ENCODE peak calls at places on chromosomes 1 and 21, in five cellular contexts. One of them, this sample, is unnamed.

GRCh38 chr1:223000549-223001135 is 142.4 kb downstream of the TLR5 start:
- DNase-seq in stimulated activated CD4-positive, alpha-beta T cell treated with anti-CD3 and anti-CD28 coated beads, TNF-alpha, amount 100 ng/mL, for 24 hours: no peak
- DNase-seq in mesendoderm: no peak
- DNase-seq in cardiac muscle cell: no peak
- DNase-seq in GM10248: no peak
- DNase-seq in this sample: no peak

GRCh38 chr1:154730251-154730650 is 122.3 kb upstream of the ADAR start:
- DNase-seq in cardiac muscle cell: peak
- DNase-seq in stimulated activated CD4-positive, alpha-beta T cell treated with anti-CD3 and anti-CD28 coated beads, TNF-alpha, amount 100 ng/mL, for 24 hours: no peak
- DNase-seq in GM10248: no peak
- DNase-seq in mesendoderm: peak
- DNase-seq in this sample: no peak

GRCh38 chr1:200242379-200243041 is 167.3 kb downstream of the ZNF281 start:
- DNase-seq in GM10248: no peak
- DNase-seq in mesendoderm: no peak
- DNase-seq in stimulated activated CD4-positive, alpha-beta T cell treated with anti-CD3 and anti-CD28 coated beads, TNF-alpha, amount 100 ng/mL, for 24 hours: no peak
- DNase-seq in cardiac muscle cell: peak
- DNase-seq in this sample: peak

GRCh38 chr1:85356130-85356529 is 79.7 kb upstream of the BCL10 start:
- DNase-seq in stimulated activated CD4-positive, alpha-beta T cell treated with anti-CD3 and anti-CD28 coated beads, TNF-alpha, amount 100 ng/mL, for 24 hours: no peak
- DNase-seq in GM10248: no peak
- DNase-seq in cardiac muscle cell: no peak
- DNase-seq in mesendoderm: no peak
- DNase-seq in this sample: no peak

GRCh38 chr1:40313329-40313957 is 3.6 kb downstream of the COL9A2 start:
- DNase-seq in cardiac muscle cell: peak
- DNase-seq in mesendoderm: no peak
- DNase-seq in GM10248: peak
- DNase-seq in stimulated activated CD4-positive, alpha-beta T cell treated with anti-CD3 and anti-CD28 coated beads, TNF-alpha, amount 100 ng/mL, for 24 hours: no peak
- DNase-seq in this sample: no peak

GRCh38 chr1:25150998-25151397 is 81.3 kb downstream of the SYF2 start:
- DNase-seq in mesendoderm: no peak
- DNase-seq in cardiac muscle cell: no peak
- DNase-seq in stimulated activated CD4-positive, alpha-beta T cell treated with anti-CD3 and anti-CD28 coated beads, TNF-alpha, amount 100 ng/mL, for 24 hours: no peak
- DNase-seq in GM10248: no peak
- DNase-seq in this sample: no peak

GRCh38 chr21:36763305-36763704 is 64.4 kb downstream of the SIM2 start:
- DNase-seq in stimulated activated CD4-positive, alpha-beta T cell treated with anti-CD3 and anti-CD28 coated beads, TNF-alpha, amount 100 ng/mL, for 24 hours: no peak
- DNase-seq in GM10248: no peak
- DNase-seq in mesendoderm: no peak
- DNase-seq in cardiac muscle cell: no peak
- DNase-seq in this sample: no peak

GRCh38 chr1:245235156-245235555 is 80.4 kb downstream of the KIF26B start:
- DNase-seq in stimulated activated CD4-positive, alpha-beta T cell treated with anti-CD3 and anti-CD28 coated beads, TNF-alpha, amount 100 ng/mL, for 24 hours: no peak
- DNase-seq in mesendoderm: no peak
- DNase-seq in GM10248: no peak
- DNase-seq in cardiac muscle cell: peak
- DNase-seq in this sample: no peak

GRCh38 chr1:19664453-19665043 is at the start of gene HTR6:
- DNase-seq in GM10248: peak
- DNase-seq in mesendoderm: no peak
- DNase-seq in stimulated activated CD4-positive, alpha-beta T cell treated with anti-CD3 and anti-CD28 coated beads, TNF-alpha, amount 100 ng/mL, for 24 hours: no peak
- DNase-seq in cardiac muscle cell: no peak
- DNase-seq in this sample: no peak

GRCh38 chr1:20362856-20363255 is 72.2 kb downstream of the VWA5B1 start:
- DNase-seq in cardiac muscle cell: no peak
- DNase-seq in stimulated activated CD4-positive, alpha-beta T cell treated with anti-CD3 and anti-CD28 coated beads, TNF-alpha, amount 100 ng/mL, for 24 hours: no peak
- DNase-seq in mesendoderm: no peak
- DNase-seq in GM10248: no peak
- DNase-seq in this sample: no peak

GRCh38 chr1:6638226-6638625 is 13.6 kb downstream of the THAP3 start:
- DNase-seq in mesendoderm: no peak
- DNase-seq in stimulated activated CD4-positive, alpha-beta T cell treated with anti-CD3 and anti-CD28 coated beads, TNF-alpha, amount 100 ng/mL, for 24 hours: no peak
- DNase-seq in cardiac muscle cell: peak
- DNase-seq in GM10248: no peak
- DNase-seq in this sample: peak

GRCh38 chr1:5099558-5099957 is 445.1 kb downstream of the AJAP1 start:
- DNase-seq in stimulated activated CD4-positive, alpha-beta T cell treated with anti-CD3 and anti-CD28 coated beads, TNF-alpha, amount 100 ng/mL, for 24 hours: no peak
- DNase-seq in GM10248: no peak
- DNase-seq in mesendoderm: peak
- DNase-seq in cardiac muscle cell: no peak
- DNase-seq in this sample: no peak

GRCh38 chr1:222928212-222928611 is 113.4 kb downstream of the DISP1 start:
- DNase-seq in stimulated activated CD4-positive, alpha-beta T cell treated with anti-CD3 and anti-CD28 coated beads, TNF-alpha, amount 100 ng/mL, for 24 hours: no peak
- DNase-seq in cardiac muscle cell: peak
- DNase-seq in mesendoderm: peak
- DNase-seq in GM10248: no peak
- DNase-seq in this sample: peak

GRCh38 chr1:116178837-116179236 is 67.6 kb downstream of the MAB21L3 start:
- DNase-seq in GM10248: no peak
- DNase-seq in stimulated activated CD4-positive, alpha-beta T cell treated with anti-CD3 and anti-CD28 coated beads, TNF-alpha, amount 100 ng/mL, for 24 hours: no peak
- DNase-seq in mesendoderm: no peak
- DNase-seq in cardiac muscle cell: no peak
- DNase-seq in this sample: no peak

GRCh38 chr1:171610385-171610784 is 11.7 kb upstream of the MYOCOS start:
- DNase-seq in stimulated activated CD4-positive, alpha-beta T cell treated with anti-CD3 and anti-CD28 coated beads, TNF-alpha, amount 100 ng/mL, for 24 hours: no peak
- DNase-seq in cardiac muscle cell: peak
- DNase-seq in GM10248: no peak
- DNase-seq in mesendoderm: no peak
- DNase-seq in this sample: no peak

GRCh38 chr1:7046891-7047290 is 261.6 kb downstream of the CAMTA1 start:
- DNase-seq in GM10248: no peak
- DNase-seq in mesendoderm: no peak
- DNase-seq in cardiac muscle cell: peak
- DNase-seq in stimulated activated CD4-positive, alpha-beta T cell treated with anti-CD3 and anti-CD28 coated beads, TNF-alpha, amount 100 ng/mL, for 24 hours: no peak
- DNase-seq in this sample: no peak

GRCh38 chr1:241947355-241947754 is 10.2 kb upstream of the BECN2 start:
- DNase-seq in mesendoderm: no peak
- DNase-seq in GM10248: no peak
- DNase-seq in stimulated activated CD4-positive, alpha-beta T cell treated with anti-CD3 and anti-CD28 coated beads, TNF-alpha, amount 100 ng/mL, for 24 hours: no peak
- DNase-seq in cardiac muscle cell: no peak
- DNase-seq in this sample: no peak

GRCh38 chr1:159900086-159900680 is at the start of gene CFAP45:
- DNase-seq in stimulated activated CD4-positive, alpha-beta T cell treated with anti-CD3 and anti-CD28 coated beads, TNF-alpha, amount 100 ng/mL, for 24 hours: no peak
- DNase-seq in GM10248: peak
- DNase-seq in cardiac muscle cell: peak
- DNase-seq in mesendoderm: peak
- DNase-seq in this sample: peak

GRCh38 chr1:173294853-173295252 is 87.7 kb upstream of the TNFSF4 start:
- DNase-seq in stimulated activated CD4-positive, alpha-beta T cell treated with anti-CD3 and anti-CD28 coated beads, TNF-alpha, amount 100 ng/mL, for 24 hours: no peak
- DNase-seq in GM10248: no peak
- DNase-seq in mesendoderm: no peak
- DNase-seq in cardiac muscle cell: no peak
- DNase-seq in this sample: no peak

GRCh38 chr1:76084029-76084627 is 9.6 kb downstream of the ST6GALNAC3 start:
- DNase-seq in mesendoderm: no peak
- DNase-seq in cardiac muscle cell: no peak
- DNase-seq in GM10248: no peak
- DNase-seq in stimulated activated CD4-positive, alpha-beta T cell treated with anti-CD3 and anti-CD28 coated beads, TNF-alpha, amount 100 ng/mL, for 24 hours: no peak
- DNase-seq in this sample: no peak

GRCh38 chr1:181148636-181149035 is 60.1 kb downstream of the IER5 start:
- DNase-seq in GM10248: no peak
- DNase-seq in stimulated activated CD4-positive, alpha-beta T cell treated with anti-CD3 and anti-CD28 coated beads, TNF-alpha, amount 100 ng/mL, for 24 hours: no peak
- DNase-seq in cardiac muscle cell: no peak
- DNase-seq in mesendoderm: no peak
- DNase-seq in this sample: no peak

GRCh38 chr1:86339014-86339413 is 57.1 kb downstream of the ODF2L start:
- DNase-seq in cardiac muscle cell: no peak
- DNase-seq in mesendoderm: no peak
- DNase-seq in stimulated activated CD4-positive, alpha-beta T cell treated with anti-CD3 and anti-CD28 coated beads, TNF-alpha, amount 100 ng/mL, for 24 hours: no peak
- DNase-seq in GM10248: no peak
- DNase-seq in this sample: no peak

GRCh38 chr1:231040800-231041704 is 998 bp upstream of the FAM89A start:
- DNase-seq in mesendoderm: peak
- DNase-seq in GM10248: no peak
- DNase-seq in stimulated activated CD4-positive, alpha-beta T cell treated with anti-CD3 and anti-CD28 coated beads, TNF-alpha, amount 100 ng/mL, for 24 hours: no peak
- DNase-seq in cardiac muscle cell: peak
- DNase-seq in this sample: peak

GRCh38 chr21:44753357-44753756 is 42.0 kb upstream of the TSPEAR start:
- DNase-seq in mesendoderm: no peak
- DNase-seq in stimulated activated CD4-positive, alpha-beta T cell treated with anti-CD3 and anti-CD28 coated beads, TNF-alpha, amount 100 ng/mL, for 24 hours: no peak
- DNase-seq in GM10248: no peak
- DNase-seq in cardiac muscle cell: no peak
- DNase-seq in this sample: no peak

GRCh38 chr1:179137623-179138235 is 55.9 kb downstream of the TOR3A start:
- DNase-seq in stimulated activated CD4-positive, alpha-beta T cell treated with anti-CD3 and anti-CD28 coated beads, TNF-alpha, amount 100 ng/mL, for 24 hours: no peak
- DNase-seq in mesendoderm: no peak
- DNase-seq in cardiac muscle cell: peak
- DNase-seq in GM10248: no peak
- DNase-seq in this sample: no peak

GRCh38 chr1:165344198-165344597 is 12.3 kb downstream of the LMX1A start:
- DNase-seq in stimulated activated CD4-positive, alpha-beta T cell treated with anti-CD3 and anti-CD28 coated beads, TNF-alpha, amount 100 ng/mL, for 24 hours: no peak
- DNase-seq in cardiac muscle cell: no peak
- DNase-seq in mesendoderm: no peak
- DNase-seq in GM10248: no peak
- DNase-seq in this sample: no peak

GRCh38 chr1:230899845-230900251 is 31.5 kb upstream of the C1orf198 start:
- DNase-seq in stimulated activated CD4-positive, alpha-beta T cell treated with anti-CD3 and anti-CD28 coated beads, TNF-alpha, amount 100 ng/mL, for 24 hours: no peak
- DNase-seq in GM10248: no peak
- DNase-seq in mesendoderm: no peak
- DNase-seq in cardiac muscle cell: peak
- DNase-seq in this sample: no peak

This sample was measured in heart right ventricle.